ENCODE peak calls at places on chromosomes 13 and 19, in four cellular contexts. P, Z, D and I are unnamed samples.

GRCh38 chr19:21677696-21678418 is 89.5 kb downstream of the ZNF100 start:
- DNase-seq in P (no peak), Z (no peak), D (no peak), I (no peak)

GRCh38 chr19:13953021-13953531 is 767 bp downstream of the DCAF15 start:
- DNase-seq in P (no peak), Z (peak), D (no peak), I (no peak)

GRCh38 chr19:11479470-11480080 is 1.3 kb downstream of the ELAVL3 start:
- DNase-seq in P (peak), Z (peak), D (no peak), I (no peak)

GRCh38 chr19:42376177-42376555 is 13.9 kb downstream of the CNFN start:
- DNase-seq in P (no peak), Z (no peak), D (no peak), I (no peak)

GRCh38 chr19:45677351-45678230 is 9.6 kb downstream of the GIPR start:
- DNase-seq in P (peak), Z (no peak), D (peak), I (peak)

GRCh38 chr13:87234981-87235380 is 436.2 kb upstream of the SLITRK5 start:
- DNase-seq in P (no peak), Z (no peak), D (no peak), I (no peak)

GRCh38 chr13:27820524-27821482 is 28.5 kb downstream of the GSX1 start:
- DNase-seq in P (no peak), Z (no peak), D (no peak), I (no peak)

GRCh38 chr19:14337510-14337909 is 43.7 kb upstream of the ADGRE5 start:
- DNase-seq in P (no peak), Z (peak), D (no peak), I (peak)

GRCh38 chr19:54158812-54159351 is 639 bp downstream of the LENG1 start:
- DNase-seq in P (no peak), Z (no peak), D (no peak), I (peak)

GRCh38 chr13:49082653-49083536 is 107.2 kb downstream of the FNDC3A start:
- DNase-seq in P (no peak), Z (no peak), D (peak), I (no peak)